ENCODE peak calls at places on chromosome 15, in eight cellular contexts. P is gastrocnemius medialis, X is uterus, G is NB4, E is brain microvascular endothelial cell, R is GM06990, L is colonic mucosa, B is glutamatergic neuron. C is an unnamed sample.

GRCh38 chr15:69548771-69549170 is 96.2 kb downstream of the RPLP1 start:
- DNase-seq in E (peak; percentile 7), G (no peak), P (peak; percentile 28), L (no peak), X (no peak), R (no peak), B (peak; percentile 40), C (no peak)

GRCh38 chr15:39786444-39787056 is 3.9 kb upstream of the FSIP1 start:
- DNase-seq in P (no peak), E (no peak), G (peak; percentile 68), B (no peak), R (no peak), X (no peak), L (no peak), C (peak; percentile 51)

GRCh38 chr15:59299919-59300617 is 72.6 kb downstream of the MYO1E start:
- DNase-seq in E (peak; percentile 96), P (peak; percentile 49), R (peak; percentile 77), X (peak; percentile 69), G (peak; percentile 95), B (no peak), L (peak; percentile 94), C (peak; percentile 61)

GRCh38 chr15:63388511-63388910 is 6.9 kb upstream of the CA12 start:
- DNase-seq in R (no peak), X (no peak), E (no peak), L (no peak), B (no peak), P (no peak), G (no peak), C (no peak)

GRCh38 chr15:35626531-35626930 is 80.6 kb upstream of the DPH6 start:
- DNase-seq in B (no peak), G (no peak), R (no peak), P (no peak), X (no peak), L (no peak), E (no peak), C (no peak)

GRCh38 chr15:42077680-42078079 is 16.7 kb downstream of the PLA2G4D start:
- DNase-seq in E (no peak), L (peak; percentile 20), X (no peak), R (no peak), B (no peak), P (no peak), G (no peak), C (no peak)

GRCh38 chr15:97961067-97961954 is 808 bp downstream of the ARRDC4 start:
- DNase-seq in B (peak; percentile 39), L (peak; percentile 73), X (peak; percentile 60), G (peak; percentile 34), P (no peak), R (no peak), E (no peak), C (no peak)

GRCh38 chr15:36414670-36415069 is 164.8 kb upstream of the CDIN1 start:
- DNase-seq in P (no peak), E (peak; percentile 45), R (no peak), L (no peak), X (no peak), G (no peak), B (no peak), C (no peak)

GRCh38 chr15:68992696-68993095 is 21.8 kb upstream of the NOX5 start:
- DNase-seq in R (no peak), B (no peak), P (no peak), X (no peak), G (no peak), L (no peak), E (no peak), C (no peak)

GRCh38 chr15:57557267-57557666 is 34.4 kb upstream of the MYZAP start:
- DNase-seq in R (no peak), G (no peak), P (no peak), X (no peak), E (no peak), L (no peak), B (no peak), C (no peak)

GRCh38 chr15:70112018-70112395 is 14.3 kb upstream of the TLE3 start:
- DNase-seq in X (no peak), P (no peak), G (peak; percentile 30), B (no peak), L (no peak), R (no peak), E (peak; percentile 39), C (no peak)

GRCh38 chr15:80635953-80636352 is 59.2 kb upstream of the ABHD17C start:
- DNase-seq in X (no peak), G (no peak), B (no peak), P (no peak), R (no peak), L (peak; percentile 26), E (no peak), C (no peak)

GRCh38 chr15:31135523-31135922 is 34.0 kb upstream of the TRPM1 start:
- DNase-seq in X (no peak), B (no peak), E (no peak), G (peak; percentile 26), P (no peak), L (no peak), R (no peak), C (no peak)

GRCh38 chr15:78146437-78147154 is 2.6 kb upstream of the IDH3A start:
- DNase-seq in R (no peak), G (peak; percentile 43), E (no peak), P (peak; percentile 24), X (no peak), B (no peak), L (no peak), C (no peak)

GRCh38 chr15:34241376-34242350 is 16.8 kb downstream of the EMC4 start:
- DNase-seq in R (peak; percentile 8), L (peak; percentile 26), X (no peak), P (no peak), G (peak; percentile 54), E (peak; percentile 49), B (no peak), C (peak; percentile 44)

GRCh38 chr15:44157679-44158078 is 37.4 kb downstream of the FRMD5 start:
- DNase-seq in X (no peak), E (peak; percentile 76), L (no peak), B (no peak), P (no peak), G (no peak), R (no peak), C (no peak)

GRCh38 chr15:31272558-31273257 is 53.9 kb upstream of the KLF13 start:
- DNase-seq in R (no peak), P (no peak), G (peak; percentile 56), X (no peak), L (peak; percentile 94), E (no peak), B (no peak), C (no peak)

GRCh38 chr15:31341036-31341435 is 14.4 kb downstream of the KLF13 start:
- DNase-seq in X (no peak), R (no peak), E (no peak), B (no peak), L (no peak), G (no peak), P (no peak), C (no peak)

GRCh38 chr15:83204697-83205096 is 2.9 kb downstream of the HDGFL3 start:
- DNase-seq in G (no peak), B (no peak), R (no peak), X (no peak), L (no peak), E (no peak), P (no peak), C (no peak)

GRCh38 chr15:90957105-90957790 is 2.6 kb downstream of the RCCD1 start:
- DNase-seq in E (peak; percentile 22), P (no peak), X (no peak), B (peak; percentile 54), R (no peak), G (no peak), L (no peak), C (no peak)

GRCh38 chr15:52524223-52525136 is 4.2 kb downstream of the MYO5A start:
- DNase-seq in P (no peak), R (no peak), L (no peak), E (no peak), G (no peak), B (no peak), X (no peak), C (no peak)

GRCh38 chr15:77059761-77060345 is 11.1 kb downstream of the TSPAN3 start:
- DNase-seq in B (no peak), L (no peak), E (no peak), P (no peak), R (peak; percentile 37), G (no peak), X (no peak), C (no peak)

GRCh38 chr15:89948796-89949195 is 36.0 kb upstream of the ARPIN start:
- DNase-seq in E (no peak), B (no peak), L (no peak), R (no peak), G (no peak), P (no peak), X (no peak), C (no peak)

GRCh38 chr15:100783760-100784492 is 95.7 kb upstream of the ALDH1A3 start:
- DNase-seq in G (no peak), X (peak; percentile 6), P (no peak), R (no peak), L (peak; percentile 12), E (no peak), B (no peak), C (no peak)

GRCh38 chr15:60614862-60615771 is 136.2 kb upstream of the ICE2 start:
- DNase-seq in E (no peak), B (no peak), X (no peak), L (peak; percentile 28), G (no peak), R (no peak), P (no peak), C (no peak)

GRCh38 chr15:67385971-67386370 is 131.4 kb downstream of the IQCH start:
- DNase-seq in G (no peak), L (no peak), X (no peak), E (no peak), B (no peak), R (no peak), P (no peak), C (no peak)
- TF ChIP-seq CTCF in G (no peak), L (no peak), X (no peak), E (peak; percentile 33), B (no peak), R (no peak), P (no peak), C (no peak)

GRCh38 chr15:38647683-38648082 is 83.1 kb upstream of the RASGRP1 start:
- DNase-seq in L (no peak), E (no peak), P (no peak), X (no peak), B (no peak), G (no peak), R (no peak), C (no peak)
- TF ChIP-seq CTCF in L (no peak), E (peak; percentile 65), P (no peak), X (no peak), B (no peak), G (no peak), R (no peak), C (no peak)

DNA sequence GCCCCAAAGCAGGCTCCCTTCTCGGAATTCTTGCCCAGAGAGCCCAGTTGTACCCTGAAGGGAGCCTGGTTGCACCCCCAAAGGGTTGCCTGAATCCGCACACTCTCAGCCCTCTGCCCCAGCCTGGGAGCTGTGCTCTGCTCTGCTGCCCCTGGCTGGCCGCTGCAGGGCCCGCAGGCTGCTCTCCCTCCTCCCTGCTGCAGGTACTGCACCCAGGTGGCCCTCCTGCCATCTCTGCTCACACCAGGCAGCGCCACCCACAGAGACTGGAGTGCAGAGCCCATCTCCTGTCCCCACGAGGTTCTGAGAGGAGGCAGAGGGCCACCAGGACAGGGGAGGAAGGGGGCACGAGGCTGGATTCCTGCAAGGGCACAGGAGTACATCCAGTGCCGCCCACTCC is 134.2 kb upstream of the NSMCE3 start:
- DNase-seq in R (peak; percentile 34), E (no peak), B (no peak), G (no peak), P (no peak), L (no peak), X (no peak), C (no peak)
- TF ChIP-seq CTCF in R (no peak), E (peak; percentile 16), B (no peak), G (no peak), P (no peak), L (no peak), X (no peak), C (no peak)

GRCh38 chr15:73564255-73564654 is 68.9 kb downstream of the NPTN start:
- DNase-seq in G (peak; percentile 90), P (peak; percentile 14), B (peak; percentile 18), X (no peak), E (peak; percentile 66), L (no peak), R (no peak), C (no peak)
- TF ChIP-seq CTCF in G (no peak), P (no peak), B (no peak), X (peak; percentile 3), E (peak; percentile 36), L (no peak), R (no peak), C (no peak)

C was measured in GM20000.